ENCODE peak calls at places on chromosomes 13 and 19, in five cellular contexts. Q is tibial artery, T is tibial nerve, M is Peyer's patch, G is heart right ventricle. Z is an unnamed sample. For H3K4me1, the result is how much of the 10 kb centered on the place peaks cover.

GRCh38 chr13:80284290-80284689 is 56.6 kb downstream of the SPRY2 start:
- DNase-seq in Q (no peak), T (no peak), M (no peak), G (no peak), Z (no peak)

GRCh38 chr19:47310819-47311218 is 1.2 kb downstream of the C5AR1 start:
- DNase-seq in Q (peak), T (no peak), M (no peak), G (peak), Z (no peak)

GRCh38 chr19:40691421-40692211 is 1.2 kb upstream of the NUMBL start:
- DNase-seq in Q (no peak), T (no peak), M (no peak), G (no peak), Z (no peak)

GRCh38 chr13:106318941-106319411 is 216.5 kb downstream of the EFNB2 start:
- DNase-seq in Q (no peak), T (no peak), M (no peak), G (no peak), Z (no peak)

GRCh38 chr13:112781881-112782361 is 92.1 kb downstream of the ATP11A start:
- DNase-seq in Q (no peak), T (no peak), M (no peak), G (peak), Z (no peak)

GRCh38 chr13:75792526-75793187 is 156.5 kb downstream of the LMO7 start:
- DNase-seq in Q (no peak), T (no peak), M (no peak), G (no peak), Z (no peak)

GRCh38 chr19:43735957-43736356 is 18.8 kb downstream of the SMG9 start:
- DNase-seq in Q (no peak), T (no peak), M (no peak), G (no peak), Z (no peak)

GRCh38 chr13:36328821-36329220 is 17.4 kb downstream of the SPART start:
- DNase-seq in Q (no peak), T (no peak), M (no peak), G (no peak), Z (no peak)

GRCh38 chr13:21934309-21934708 is 263.4 kb downstream of the FGF9 start:
- DNase-seq in Q (no peak), T (no peak), M (no peak), G (no peak), Z (no peak)

GRCh38 chr19:48424694-48425219 is 21.0 kb upstream of the GRWD1 start:
- DNase-seq in Q (no peak), T (no peak), M (no peak), G (no peak), Z (no peak)

GRCh38 chr13:23960566-23961156 is 63.4 kb upstream of the C1QTNF9B start:
- DNase-seq in Q (no peak), T (no peak), M (no peak), G (no peak), Z (no peak)

GRCh38 chr13:81017525-81018152 is 676.7 kb upstream of the SPRY2 start:
- DNase-seq in Q (no peak), T (no peak), M (no peak), G (no peak), Z (peak)

GRCh38 chr13:40220299-40220935 is 446.0 kb downstream of the FOXO1 start:
- DNase-seq in Q (no peak), T (no peak), M (no peak), G (no peak), Z (no peak)

GRCh38 chr13:25971499-25972145 is 80.2 kb downstream of the SHISA2 start:
- DNase-seq in Q (no peak), T (no peak), M (no peak), G (no peak), Z (no peak)

GRCh38 chr19:55261671-55262126 is 2.9 kb upstream of the PPP6R1 start:
- DNase-seq in Q (no peak), T (no peak), M (no peak), G (no peak), Z (no peak)

GRCh38 chr13:76992548-76993001 is 694 bp downstream of the CLN5 start:
- DNase-seq in Q (no peak), T (no peak), M (peak), G (peak), Z (no peak)

GRCh38 chr19:22326219-22326618 is 40.0 kb downstream of the ZNF729 start:
- DNase-seq in Q (no peak), T (no peak), M (no peak), G (no peak), Z (no peak)

GRCh38 chr13:80524447-80525215 is 183.7 kb upstream of the SPRY2 start:
- DNase-seq in Q (no peak), T (no peak), M (no peak), G (no peak), Z (no peak)

GRCh38 chr13:91133941-91134772 is 213.3 kb upstream of the MIR17HG start:
- DNase-seq in Q (no peak), T (no peak), M (no peak), G (peak), Z (peak)

GRCh38 chr13:27296496-27296895 is 25.9 kb downstream of the RASL11A start:
- DNase-seq in Q (no peak), T (no peak), M (no peak), G (no peak), Z (no peak)

GRCh38 chr13:73984949-73985691 is 149.1 kb downstream of the KLF12 start:
- DNase-seq in Q (no peak), T (no peak), M (no peak), G (peak), Z (peak)

GRCh38 chr19:11364935-11365334 is 9.5 kb upstream of the SWSAP1 start:
- DNase-seq in Q (no peak), T (no peak), M (no peak), G (no peak), Z (no peak)

GRCh38 chr19:16661480-16662034 is 618 bp downstream of the TMEM38A start:
- DNase-seq in Q (peak), T (peak), M (peak), G (peak), Z (no peak)

GRCh38 chr19:40252395-40252794 is 25.9 kb upstream of the CCNP start:
- DNase-seq in Q (no peak), T (no peak), M (no peak), G (no peak), Z (no peak)

GRCh38 chr19:20999731-21000352 is 20.6 kb upstream of the ZNF430 start:
- DNase-seq in Q (peak), T (peak), M (peak), G (peak), Z (peak)

GRCh38 chr19:40718774-40719391 is 2.0 kb downstream of the ITPKC start:
- DNase-seq in Q (peak), T (peak), M (peak), G (peak), Z (no peak)

GRCh38 chr19:12800344-12800732 is 1.3 kb downstream of the PRDX2 start:
- DNase-seq in Q (no peak), T (no peak), M (no peak), G (no peak), Z (no peak)
- H3K4me3 ChIP-seq in Q (no peak), T (peak), M (no peak), G (peak), Z (peak)

DNA sequence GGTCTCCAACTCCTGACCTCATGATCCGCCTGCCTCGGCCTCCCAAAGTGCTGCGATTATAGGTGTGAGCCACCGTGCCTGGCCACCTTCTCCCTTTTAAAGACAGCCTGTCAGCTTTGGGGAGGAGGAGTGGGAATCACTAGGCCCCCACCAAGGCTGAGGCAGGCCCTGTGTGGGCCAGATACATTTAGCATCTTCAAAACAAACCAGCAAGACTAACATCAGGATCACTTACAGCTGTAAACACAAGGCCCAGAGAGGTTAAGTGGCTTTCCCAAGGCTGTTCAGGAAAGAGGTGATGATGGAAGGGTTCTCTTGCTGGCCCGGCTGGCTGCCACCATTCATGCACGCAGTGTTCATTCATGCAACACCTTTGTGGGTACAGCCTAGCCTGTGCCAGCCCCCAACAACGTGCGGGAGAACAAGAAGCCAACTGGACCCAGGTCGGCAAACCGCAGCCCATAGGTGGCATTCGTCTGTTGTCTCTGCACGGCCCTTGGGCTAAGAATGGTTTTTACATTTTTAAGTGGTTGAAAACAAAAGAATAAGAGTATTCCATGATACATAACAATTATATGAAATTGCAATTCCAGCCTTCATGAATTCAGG is 23.0 kb downstream of the IER2 start:
- DNase-seq in Q (no peak), T (no peak), M (no peak), G (no peak), Z (no peak)
- H3K4me1 ChIP-seq in Q (under half), T (under half), M (under half), G (under half), Z (half or more)

GRCh38 chr19:38255759-38256052 is 468 bp downstream of the PPP1R14A start:
- DNase-seq in Q (peak), T (no peak), M (no peak), G (no peak), Z (no peak)
- H3K4me3 ChIP-seq in Q (peak), T (peak), M (peak), G (peak), Z (no peak)

GRCh38 chr19:15643387-15643786 is 2.7 kb downstream of the CYP4F3 start:
- DNase-seq in Q (no peak), T (no peak), M (no peak), G (no peak), Z (no peak)
- H3K4me1 ChIP-seq in Q (under half), T (under half), M (under half), G (under half), Z (under half)

GRCh38 chr13:48072304-48072703 is 22.6 kb downstream of the MED4 start:
- DNase-seq in Q (no peak), T (no peak), M (no peak), G (no peak), Z (no peak)

GRCh38 chr13:48068952-48069351 is 26.0 kb downstream of the MED4 start:
- DNase-seq in Q (no peak), T (no peak), M (no peak), G (no peak), Z (no peak)

GRCh38 chr13:48068036-48068435 is 26.9 kb downstream of the MED4 start:
- DNase-seq in Q (no peak), T (no peak), M (no peak), G (no peak), Z (no peak)

GRCh38 chr13:48070942-48071341 is 24.0 kb downstream of the MED4 start:
- DNase-seq in Q (no peak), T (no peak), M (no peak), G (no peak), Z (no peak)

DNA sequence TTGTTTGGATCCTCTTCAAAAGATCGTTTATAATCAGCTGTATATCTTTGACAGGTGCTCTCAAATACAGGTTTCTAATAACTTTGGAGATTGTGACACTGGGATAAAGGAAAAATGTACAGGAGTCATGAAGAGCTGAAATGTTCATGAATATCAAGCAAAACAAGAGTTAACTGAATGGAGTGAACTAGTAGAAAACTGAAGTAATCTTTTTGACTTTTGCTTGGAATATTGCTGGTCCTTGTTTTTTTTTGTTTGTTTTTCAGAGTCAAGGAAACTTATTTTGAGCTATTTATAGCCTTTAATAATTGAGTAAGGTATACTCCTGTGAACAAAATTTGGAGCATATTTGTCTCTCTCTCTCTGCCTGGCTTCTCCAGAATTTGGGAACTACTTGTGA is 25.3 kb downstream of the MED4 start:
- DNase-seq in Q (no peak), T (no peak), M (no peak), G (no peak), Z (no peak)
- H3K4me3 ChIP-seq in Q (no peak), T (no peak), M (no peak), G (no peak), Z (no peak)

DNA sequence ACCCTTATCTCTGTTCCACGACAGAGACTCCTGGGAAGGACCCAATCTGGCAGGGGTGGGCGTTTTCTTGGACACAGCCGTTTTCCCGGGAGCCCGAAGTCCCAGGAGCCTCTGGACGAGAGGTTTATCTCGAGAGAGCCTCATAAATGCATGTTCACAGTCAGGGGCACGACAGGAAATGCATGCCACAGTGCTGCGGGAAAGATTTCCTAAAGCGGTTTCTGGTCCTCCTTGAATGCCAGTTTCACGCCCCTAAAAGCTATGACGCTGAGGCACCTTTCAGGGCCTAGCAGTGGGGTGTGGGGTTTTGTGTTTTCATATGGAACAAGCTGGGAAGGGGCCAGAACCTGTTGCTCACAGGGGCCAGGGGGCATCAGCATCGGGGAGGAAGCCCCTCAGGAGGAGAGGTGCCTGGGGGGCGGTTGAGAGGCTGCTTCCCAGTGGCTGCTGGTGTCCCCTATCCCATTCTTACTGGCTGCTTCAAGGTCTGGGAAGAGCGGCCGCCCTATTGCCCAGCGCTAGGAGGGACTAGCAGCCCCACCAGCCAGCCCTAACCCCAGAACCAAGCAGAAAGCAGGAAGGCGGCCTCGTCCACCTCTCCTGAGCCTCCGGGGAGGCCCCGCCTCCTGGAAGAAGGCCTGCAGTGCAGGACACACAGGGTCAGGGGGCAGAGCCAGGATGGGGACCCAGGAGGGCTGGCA is 157.0 kb downstream of the KDM4B start:
- DNase-seq in Q (no peak), T (no peak), M (no peak), G (no peak), Z (no peak)
- H3K4me1 ChIP-seq in Q (under half), T (under half), M (under half), G (under half), Z (under half)

Z was measured in CD4-positive, CD25-positive, alpha-beta regulatory T cell.